ENCODE peak calls at places on chromosome 1, in four cellular contexts. M, B, S and L are unnamed samples.
A peak's percentile ranks its signal among the peaks of the same experiment; 100 is the strongest.

GRCh38 chr1:8155528-8156186 is 129.5 kb upstream of the ERRFI1 start:
- DNase-seq in B (peak; percentile 28), S (no peak), M (no peak), L (peak; percentile 88)

GRCh38 chr1:119711804-119712341 is at the start of gene PHGDH:
- DNase-seq in S (peak; percentile 69), B (peak; percentile 94), M (peak; percentile 77), L (peak; percentile 90)

GRCh38 chr1:147072371-147073061 is 99.8 kb downstream of the PRKAB2 start:
- DNase-seq in S (no peak), B (no peak), M (no peak), L (peak; percentile 44)

GRCh38 chr1:183783896-183784637 is 20.9 kb upstream of the RGL1 start:
- DNase-seq in M (peak; percentile 83), B (peak; percentile 93), S (peak; percentile 32), L (no peak)

GRCh38 chr1:24541711-24542346 is 14.1 kb upstream of the NCMAP start:
- DNase-seq in S (no peak), B (peak; percentile 19), M (no peak), L (no peak)

GRCh38 chr1:162145280-162145965 is 75.9 kb downstream of the NOS1AP start:
- DNase-seq in S (no peak), M (no peak), B (peak; percentile 50), L (no peak)

GRCh38 chr1:93516164-93516563 is 68.2 kb downstream of the FNBP1L start:
- DNase-seq in M (no peak), B (no peak), S (no peak), L (peak; percentile 14)

GRCh38 chr1:228938248-228938891 is 203.1 kb downstream of the RHOU start:
- DNase-seq in S (peak; percentile 48), B (no peak), M (no peak), L (no peak)

GRCh38 chr1:114094303-114094663 is 59.4 kb downstream of the SYT6 start:
- DNase-seq in M (no peak), S (peak; percentile 53), B (peak; percentile 22), L (no peak)

GRCh38 chr1:223189903-223190724 is 47.1 kb upstream of the TLR5 start:
- DNase-seq in M (no peak), S (no peak), B (no peak), L (peak; percentile 62)

GRCh38 chr1:187409341-187409740 is 580.6 kb downstream of the PLA2G4A start:
- DNase-seq in S (no peak), B (peak; percentile 73), M (no peak), L (no peak)

GRCh38 chr1:20981903-20982695 is 194.6 kb downstream of the EIF4G3 start:
- DNase-seq in B (peak; percentile 61), S (no peak), M (no peak), L (peak; percentile 27)

GRCh38 chr1:64505232-64505943 is 35.5 kb downstream of the CACHD1 start:
- DNase-seq in B (no peak), M (peak; percentile 61), S (no peak), L (no peak)

GRCh38 chr1:7541629-7542028 is 229.5 kb upstream of the VAMP3 start:
- DNase-seq in S (no peak), M (no peak), B (peak; percentile 89), L (no peak)

GRCh38 chr1:28893403-28894102 is 20.8 kb upstream of the EPB41 start:
- DNase-seq in S (no peak), M (no peak), B (peak; percentile 40), L (peak; percentile 27)
- TF ChIP-seq CTCF in S (no peak), M (no peak), B (peak; percentile 68), L (peak; percentile 38)

GRCh38 chr1:155145491-155145890 is 5.2 kb upstream of the DPM3 start:
- DNase-seq in B (no peak), S (no peak), M (no peak), L (no peak)
- H3K4me3 ChIP-seq in B (no peak overlapping the region), S (no peak overlapping the region), M (no peak overlapping the region), L (no peak overlapping the region)

DNA sequence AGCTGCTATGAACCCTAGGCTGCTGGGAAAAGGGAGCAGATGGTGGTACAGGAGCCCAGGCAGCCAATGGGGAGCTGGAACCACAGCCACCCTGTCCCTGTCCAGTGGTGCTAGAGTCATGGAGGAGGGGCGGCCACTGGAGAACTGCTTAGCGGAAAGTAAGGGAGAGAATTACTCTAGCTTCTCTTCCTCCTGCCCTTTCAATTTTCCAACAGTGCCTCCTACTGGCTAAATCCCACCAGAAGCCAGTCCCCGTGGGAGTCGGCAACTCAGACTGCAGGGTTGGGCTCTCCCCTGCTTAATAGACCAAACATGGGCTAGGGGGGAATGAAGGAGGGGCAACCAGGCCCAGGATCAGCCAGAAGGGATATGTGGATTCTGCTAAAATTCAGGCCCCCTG is 154.5 kb downstream of the ACTL8 start:
- DNase-seq in S (no peak), M (no peak), B (peak; percentile 61), L (no peak)
- TF ChIP-seq CTCF in S (no peak), M (no peak), B (peak; percentile 77), L (no peak)

GRCh38 chr1:167200272-167200671 is 20.4 kb upstream of the POU2F1 start:
- DNase-seq in B (no peak), S (no peak), M (no peak), L (no peak)
- H3K4me3 ChIP-seq in B (no peak overlapping the region), S (no peak overlapping the region), M (no peak overlapping the region), L (no peak overlapping the region)

GRCh38 chr1:40595623-40596022 is 64.2 kb downstream of the ZNF684 start:
- DNase-seq in M (no peak), B (no peak), S (no peak), L (no peak)

GRCh38 chr1:40594187-40594531 is 62.7 kb downstream of the ZNF684 start:
- DNase-seq in S (no peak), M (no peak), B (no peak), L (no peak)

GRCh38 chr1:40593449-40594186 is 62.2 kb downstream of the ZNF684 start:
- DNase-seq in B (peak; percentile 12), S (no peak), M (no peak), L (no peak)

DNA sequence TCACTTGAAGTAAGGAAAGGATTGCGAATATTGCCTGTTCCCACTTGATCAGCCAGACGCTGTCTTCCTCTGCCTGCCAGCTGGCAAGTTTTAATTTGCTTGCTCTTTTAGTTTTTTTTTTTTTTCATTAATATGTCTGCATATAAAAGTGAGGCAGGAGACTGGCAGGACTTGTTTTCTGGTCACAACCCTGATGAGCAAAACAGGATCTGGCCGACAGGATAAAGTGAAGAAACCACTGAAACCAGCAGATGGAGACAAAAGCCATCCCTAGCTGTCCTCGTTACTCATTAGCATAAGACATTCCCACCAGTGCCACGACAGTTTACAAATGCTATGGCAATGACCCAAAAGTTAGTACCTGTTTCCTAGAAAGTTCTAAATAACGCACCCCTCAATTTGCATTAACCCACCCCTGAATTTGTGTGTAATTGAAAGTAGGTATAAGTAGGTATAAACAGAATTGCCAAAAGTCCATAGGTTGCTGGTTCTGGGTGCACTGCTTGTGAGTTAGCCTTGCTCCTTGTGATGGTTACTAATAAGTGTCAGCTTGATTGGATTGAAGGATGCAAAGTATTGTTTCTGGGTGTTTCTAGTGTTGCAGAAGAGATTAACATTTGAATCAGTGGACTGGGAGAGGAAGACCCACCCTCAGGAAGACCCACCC is 60.8 kb downstream of the ZNF684 start:
- DNase-seq in B (peak; percentile 70), M (no peak), S (no peak), L (peak; percentile 87)
- TF ChIP-seq CTCF in B (peak; percentile 73), M (no peak), S (peak; percentile 33), L (peak; percentile 75)

DNA sequence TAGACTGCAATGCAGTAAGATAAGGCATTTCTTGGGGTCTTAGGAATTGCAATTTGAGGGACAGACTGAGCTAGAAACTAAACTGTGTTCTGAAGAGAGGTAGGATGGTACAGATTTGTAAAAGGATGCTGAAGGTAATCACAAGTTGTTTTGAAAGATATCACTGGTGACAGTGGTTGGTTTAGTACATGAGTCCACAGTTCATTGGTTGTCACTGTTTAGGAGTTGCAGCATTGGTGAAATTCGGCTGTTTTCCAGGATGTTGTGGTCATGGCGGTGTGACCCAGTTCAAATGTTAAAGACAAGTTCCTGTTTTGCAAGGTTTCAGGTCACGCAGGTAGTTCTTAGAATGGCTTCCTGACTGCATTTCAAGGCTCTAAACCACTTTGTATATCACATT is 292.8 kb upstream of the B3GALT2 start:
- DNase-seq in M (no peak), B (no peak), S (no peak), L (no peak)
- H3K4me3 ChIP-seq in M (no peak overlapping the region), B (no peak overlapping the region), S (no peak overlapping the region), L (no peak overlapping the region)

GRCh38 chr1:23368562-23369334 is 888 bp downstream of the ZNF436 start:
- DNase-seq in S (peak; percentile 92), B (peak; percentile 94), M (peak; percentile 90), L (peak; percentile 92)
- TF ChIP-seq CTCF in S (no peak), B (peak; percentile 32), M (peak; percentile 45), L (no peak)

DNA sequence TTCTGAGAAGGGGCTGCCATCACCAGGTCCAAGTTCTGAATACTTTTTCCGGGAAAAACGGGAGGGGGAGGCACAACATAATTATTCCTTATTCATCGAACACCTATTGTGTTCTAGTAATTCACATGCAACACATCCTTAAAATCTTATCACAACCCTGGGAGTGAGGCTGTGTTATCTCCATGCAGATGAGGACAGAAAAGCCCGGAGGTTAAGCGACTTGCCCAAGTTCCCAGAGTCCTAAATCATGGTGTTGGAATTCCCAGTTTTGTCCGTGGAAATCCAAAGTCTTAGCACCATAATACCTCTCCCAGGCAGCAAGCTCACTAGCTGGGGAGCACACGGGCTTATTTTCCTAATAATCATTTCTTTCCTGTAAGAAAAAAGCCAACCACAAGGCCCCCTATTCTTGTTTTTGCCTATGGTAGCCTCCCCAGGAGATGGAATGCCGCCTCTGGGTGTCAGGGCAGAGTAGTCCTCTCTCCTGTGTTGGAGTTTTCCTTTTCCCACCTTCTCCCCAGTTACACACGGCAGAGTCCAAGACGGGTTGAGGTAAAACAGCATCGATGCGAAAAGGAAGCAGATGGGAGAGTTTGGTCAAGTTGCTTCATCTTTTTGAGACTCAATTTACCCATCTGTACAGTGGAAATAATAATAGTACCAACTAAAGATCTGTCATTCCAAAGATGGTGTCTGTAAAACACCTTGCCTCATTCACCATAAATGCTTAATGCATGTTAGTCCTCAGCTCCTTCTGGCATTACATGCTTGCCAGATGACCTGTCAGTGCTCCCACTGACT is 228.0 kb upstream of the TMEM51 start:
- DNase-seq in M (no peak), B (no peak), S (no peak), L (peak; percentile 9)
- H3K4me3 ChIP-seq in M (peak overlapping the region; percentile 67), B (peak overlapping the region; percentile 68), S (peak overlapping the region; percentile 68), L (peak overlapping the region; percentile 68)

GRCh38 chr1:9576903-9577302 is 11.8 kb upstream of the TMEM201 start:
- DNase-seq in S (no peak), B (no peak), M (no peak), L (no peak)
- TF ChIP-seq CTCF in S (no peak), B (no peak), M (no peak), L (no peak)

DNA sequence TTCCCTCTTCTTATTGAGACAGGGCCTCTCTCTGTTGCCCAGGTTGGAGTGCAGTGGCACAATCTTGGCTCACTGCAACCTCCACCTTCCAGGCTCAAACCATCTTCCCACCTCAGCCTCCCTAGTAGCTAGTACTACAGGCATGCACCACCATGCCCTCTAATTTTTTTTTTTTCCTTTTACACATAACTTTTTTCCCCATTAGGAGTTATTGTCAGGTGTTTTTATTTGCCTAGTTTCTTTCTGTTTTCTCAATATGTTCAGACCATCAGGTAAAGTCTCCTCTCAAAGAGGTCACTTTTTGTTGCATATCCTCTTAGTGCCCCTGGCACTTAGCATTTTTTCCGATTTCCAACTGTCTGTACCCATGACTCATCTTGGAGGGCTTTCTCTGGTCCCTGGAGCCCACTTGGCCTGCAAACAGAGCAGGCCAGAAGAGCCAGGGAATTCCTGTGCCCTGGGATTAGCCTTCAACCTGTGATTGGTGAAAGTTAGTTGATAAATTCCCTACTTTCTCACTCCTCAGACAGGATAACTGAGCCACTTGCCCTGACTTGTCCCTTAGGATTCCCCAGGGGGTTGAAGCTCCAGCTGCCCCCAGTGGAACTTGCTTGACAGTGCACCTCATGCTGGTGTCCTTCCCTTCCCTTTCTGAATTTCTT is 2.2 kb downstream of the NTPCR start:
- DNase-seq in S (peak; percentile 26), B (peak; percentile 47), M (no peak), L (peak; percentile 90)
- H3K4me3 ChIP-seq in S (no peak overlapping the region), B (no peak overlapping the region), M (no peak overlapping the region), L (no peak overlapping the region)